ENCODE peak calls at places on chromosomes 13 and 19, in seven cellular contexts. F is upper lobe of left lung; V is NCI-H1092; U is activated CD4-positive, CD25-positive, alpha-beta regulatory T cell; P is heart left ventricle; Z is NCI-H2081; B is SW 1271. K is an unnamed sample.

GRCh38 chr19:1259873-1260748 is 9.0 kb upstream of the CIRBP start:
- DNase-seq in F (peak), B (peak), U (no peak), P (peak), Z (no peak), V (no peak), K (peak)

GRCh38 chr19:54189020-54189667 is at the start of gene MBOAT7:
- DNase-seq in P (no peak), B (no peak), F (peak), U (no peak), Z (no peak), V (no peak), K (no peak)

GRCh38 chr19:36009220-36009619 is 607 bp upstream of the SYNE4 start:
- DNase-seq in Z (peak), B (peak), P (peak), U (no peak), V (peak), F (peak), K (peak)

GRCh38 chr19:49445997-49446396 is 4.7 kb upstream of the SLC17A7 start:
- DNase-seq in F (no peak), P (no peak), U (no peak), V (no peak), B (no peak), Z (no peak), K (no peak)

GRCh38 chr13:113061271-113061625 is 44.3 kb upstream of the F7 start:
- DNase-seq in B (no peak), U (no peak), Z (no peak), P (peak), F (peak), V (no peak), K (no peak)

GRCh38 chr13:71339010-71339409 is 528.0 kb downstream of the DACH1 start:
- DNase-seq in B (no peak), V (no peak), Z (no peak), F (no peak), P (no peak), U (no peak), K (no peak)

GRCh38 chr19:52734340-52734892 is 428 bp downstream of the ZNF611 start:
- DNase-seq in U (no peak), P (no peak), F (peak), Z (peak), B (no peak), V (no peak), K (peak)

GRCh38 chr19:55369651-55370304 is 485 bp downstream of the IL11 start:
- DNase-seq in Z (no peak), V (no peak), F (peak), P (no peak), U (no peak), B (peak), K (no peak)

GRCh38 chr19:22144394-22144793 is 52.4 kb downstream of the ZNF676 start:
- DNase-seq in Z (no peak), P (no peak), F (no peak), V (no peak), B (no peak), U (no peak), K (no peak)

GRCh38 chr13:54226866-54227265 is 1198.3 kb downstream of the OLFM4 start:
- DNase-seq in Z (no peak), P (no peak), B (no peak), U (no peak), F (no peak), V (no peak), K (no peak)

GRCh38 chr13:32261567-32261966 is 53.6 kb downstream of the ZAR1L start:
- DNase-seq in B (no peak), V (no peak), U (no peak), P (peak), Z (peak), F (no peak), K (peak)

GRCh38 chr19:11551603-11552235 is 7.3 kb downstream of the ELOF1 start:
- DNase-seq in P (no peak), B (peak), U (no peak), F (peak), V (no peak), Z (no peak), K (peak)

GRCh38 chr19:42068756-42069571 is 1.0 kb downstream of the GRIK5 start:
- DNase-seq in P (no peak), Z (no peak), V (no peak), B (no peak), U (no peak), F (peak), K (no peak)

GRCh38 chr19:3345850-3346460 is 20.4 kb upstream of the NFIC start:
- DNase-seq in Z (no peak), F (no peak), U (no peak), P (no peak), V (no peak), B (no peak), K (no peak)

GRCh38 chr19:35438527-35438926 is 9.5 kb upstream of the FFAR2 start:
- DNase-seq in V (no peak), B (no peak), Z (no peak), P (no peak), F (no peak), U (no peak), K (no peak)

GRCh38 chr13:49044008-49044407 is 68.3 kb downstream of the FNDC3A start:
- DNase-seq in V (no peak), Z (no peak), B (no peak), U (no peak), F (no peak), P (no peak), K (no peak)

GRCh38 chr13:39254606-39255005 is 216.3 kb downstream of the NHLRC3 start:
- DNase-seq in U (no peak), Z (no peak), F (no peak), P (no peak), V (no peak), B (no peak), K (no peak)

GRCh38 chr19:8194528-8195275 is 14.5 kb upstream of the CERS4 start:
- DNase-seq in P (no peak), B (no peak), Z (no peak), U (peak), F (peak), V (no peak), K (peak)

GRCh38 chr13:21326155-21327030 is 132.7 kb downstream of the ZDHHC20 start:
- DNase-seq in P (peak), B (no peak), U (no peak), F (peak), Z (no peak), V (no peak), K (peak)

GRCh38 chr13:110521946-110522345 is 39.6 kb downstream of the RAB20 start:
- DNase-seq in Z (no peak), F (no peak), V (no peak), U (no peak), P (no peak), B (no peak), K (no peak)

GRCh38 chr13:75873499-75873898 is 237.4 kb downstream of the LMO7 start:
- DNase-seq in P (no peak), B (no peak), F (no peak), V (no peak), U (no peak), Z (no peak), K (no peak)

GRCh38 chr13:20405691-20406090 is 120.0 kb downstream of the CRYL1 start:
- DNase-seq in U (no peak), F (peak), P (no peak), V (no peak), Z (no peak), B (no peak), K (no peak)

GRCh38 chr13:79369226-79369625 is 36.8 kb downstream of the RBM26 start:
- DNase-seq in Z (no peak), V (no peak), P (no peak), B (no peak), F (no peak), U (no peak), K (no peak)

GRCh38 chr13:23858586-23858985 is 30.6 kb downstream of the MIPEP start:
- DNase-seq in F (no peak), Z (no peak), P (no peak), V (no peak), U (no peak), B (no peak), K (no peak)

GRCh38 chr19:48842744-48843162 is 6.5 kb upstream of the HSD17B14 start:
- DNase-seq in P (no peak), U (peak), F (no peak), B (peak), V (peak), Z (peak), K (peak)

GRCh38 chr13:74006666-74007065 is 127.5 kb downstream of the KLF12 start:
- DNase-seq in U (no peak), B (no peak), F (no peak), Z (no peak), P (no peak), V (no peak), K (no peak)

GRCh38 chr13:98927954-98928927 is 49.6 kb downstream of the DOCK9 start:
- DNase-seq in P (no peak), Z (peak), F (no peak), B (no peak), U (no peak), V (no peak), K (no peak)

GRCh38 chr19:13417054-13417453 is 89.2 kb downstream of the CACNA1A start:
- DNase-seq in B (no peak), F (no peak), U (no peak), Z (no peak), V (peak), P (peak), K (no peak)

GRCh38 chr19:46955114-46955812 is 64.4 kb upstream of the NPAS1 start:
- DNase-seq in P (no peak), F (no peak), U (no peak), V (no peak), Z (no peak), B (peak), K (no peak)

K was measured in transverse colon.